ENCODE peak calls at places on chromosome 11, in four cellular contexts. P, Q, L and V are unnamed samples.

GRCh38 chr11:34840736-34841386 is 75.3 kb downstream of the APIP start:
- DNase-seq in P (no peak), L (no peak), Q (peak; percentile 2), V (no peak)

GRCh38 chr11:2987881-2988280 is 4.2 kb downstream of the NAP1L4 start:
- DNase-seq in L (no peak), Q (no peak), P (no peak), V (no peak)

GRCh38 chr11:62792193-62792575 is 378 bp upstream of the TMEM223 start:
- DNase-seq in Q (peak; percentile 94), P (peak; percentile 27), L (peak; percentile 38), V (no peak)

GRCh38 chr11:35357893-35358292 is 61.5 kb downstream of the SLC1A2 start:
- DNase-seq in P (no peak), L (no peak), Q (no peak), V (no peak)

GRCh38 chr11:6319001-6319878 is 1.1 kb downstream of the CAVIN3 start:
- DNase-seq in Q (peak; percentile 76), L (peak; percentile 26), P (no peak), V (peak; percentile 10)

GRCh38 chr11:127619946-127620345 is 619.4 kb upstream of the KIRREL3 start:
- DNase-seq in Q (no peak), L (no peak), P (no peak), V (no peak)

GRCh38 chr11:47408598-47409439 is 429 bp downstream of the SLC39A13 start:
- DNase-seq in P (no peak), L (peak; percentile 49), Q (no peak), V (no peak)

GRCh38 chr11:125390949-125391348 is 105.1 kb downstream of the FEZ1 start:
- DNase-seq in Q (peak; percentile 23), L (no peak), P (no peak), V (no peak)

GRCh38 chr11:110134120-110134519 is 40.9 kb downstream of the ZC3H12C start:
- DNase-seq in P (no peak), L (no peak), Q (no peak), V (no peak)

GRCh38 chr11:94405062-94405461 is 3.8 kb upstream of the GPR83 start:
- DNase-seq in Q (no peak), P (no peak), L (no peak), V (no peak)

GRCh38 chr11:8268530-8269461 is 5.1 kb upstream of the LMO1 start:
- DNase-seq in P (no peak), Q (peak; percentile 40), L (peak; percentile 6), V (no peak)

GRCh38 chr11:76694664-76695063 is 24.1 kb upstream of the LRRC32 start:
- DNase-seq in L (no peak), P (no peak), Q (no peak), V (no peak)

GRCh38 chr11:62553839-62554361 is 7.3 kb upstream of the AHNAK start:
- DNase-seq in P (no peak), L (peak; percentile 70), Q (no peak), V (no peak)

GRCh38 chr11:2138436-2139117 is 612 bp downstream of the IGF2 start:
- DNase-seq in L (no peak), Q (no peak), P (no peak), V (no peak)

GRCh38 chr11:130121430-130121978 is 38.1 kb upstream of the ST14 start:
- DNase-seq in Q (no peak), P (no peak), L (no peak), V (no peak)

GRCh38 chr11:57668467-57668890 is 565 bp downstream of the ZDHHC5 start:
- DNase-seq in P (no peak), L (no peak), Q (no peak), V (no peak)

GRCh38 chr11:503179-503981 is 3.7 kb downstream of the RNH1 start:
- DNase-seq in P (no peak), Q (no peak), L (peak; percentile 71), V (no peak)

GRCh38 chr11:34395916-34396555 is 38.2 kb upstream of the ABTB2 start:
- DNase-seq in L (no peak), P (no peak), Q (no peak), V (no peak)

GRCh38 chr11:119065369-119065768 is 2.2 kb upstream of the VPS11 start:
- DNase-seq in P (no peak), Q (no peak), L (no peak), V (no peak)

GRCh38 chr11:75790986-75791385 is 22.4 kb downstream of the DGAT2 start:
- DNase-seq in P (no peak), Q (no peak), L (no peak), V (no peak)

GRCh38 chr11:2794947-2795346 is 90.6 kb downstream of the CDKN1C start:
- DNase-seq in P (no peak), L (peak; percentile 11), Q (no peak), V (no peak)

GRCh38 chr11:289145-289705 is 299 bp downstream of the PGGHG start:
- DNase-seq in L (peak; percentile 8), P (peak; percentile 40), Q (no peak), V (no peak)

GRCh38 chr11:120883404-120884135 is 140.3 kb upstream of the TBCEL start:
- DNase-seq in P (no peak), Q (peak; percentile 54), L (no peak), V (peak; percentile 11)

GRCh38 chr11:113110046-113110445 is 148.8 kb downstream of the NCAM1 start:
- DNase-seq in L (no peak), P (no peak), Q (no peak), V (no peak)

GRCh38 chr11:77592727-77593126 is 3.0 kb downstream of the AQP11 start:
- DNase-seq in P (no peak), L (no peak), Q (no peak), V (no peak)

GRCh38 chr11:29962243-29962642 is 54.6 kb downstream of the KCNA4 start:
- DNase-seq in Q (no peak), L (no peak), P (no peak), V (no peak)

GRCh38 chr11:34671946-34672345 is 51.1 kb downstream of the EHF start:
- DNase-seq in P (no peak), L (no peak), Q (no peak), V (no peak)

GRCh38 chr11:67045314-67045713 is 11.3 kb upstream of the RHOD start:
- DNase-seq in P (no peak), Q (no peak), L (peak; percentile 72), V (no peak)

GRCh38 chr11:90774727-90775572 is 552.1 kb upstream of the CHORDC1 start:
- DNase-seq in L (no peak), P (no peak), Q (no peak), V (no peak)

GRCh38 chr11:127632546-127632945 is 632.0 kb upstream of the KIRREL3 start:
- DNase-seq in P (no peak), L (no peak), Q (no peak), V (no peak)

GRCh38 chr11:130400793-130401483 is 27.5 kb downstream of the ADAMTS8 start:
- DNase-seq in P (no peak), L (no peak), Q (no peak), V (no peak)

DNA sequence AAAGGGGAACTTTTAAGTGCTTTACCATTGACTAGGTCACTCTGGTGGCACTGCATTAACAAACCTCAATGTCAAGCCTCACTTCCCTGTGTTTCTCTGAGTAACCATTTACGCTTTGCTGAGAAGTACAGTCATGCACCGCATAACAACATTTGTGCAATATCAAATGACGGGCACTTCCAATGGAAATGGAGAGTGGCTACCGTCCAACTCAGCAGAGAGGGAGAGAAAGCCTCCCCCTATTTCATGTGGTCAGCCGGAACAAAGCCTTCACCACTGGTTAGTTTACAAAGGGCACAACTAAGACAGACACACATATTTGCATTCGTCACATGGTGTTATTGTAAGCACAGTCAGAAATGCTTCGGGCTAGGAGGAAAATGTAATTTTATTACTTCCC is 117.3 kb downstream of the RASSF10 start:
- DNase-seq in L (no peak), Q (no peak), P (no peak), V (no peak)
- H3K27ac ChIP-seq in L (no peak overlapping the region), Q (no peak overlapping the region), P (no peak overlapping the region), V (no peak overlapping the region)

DNA sequence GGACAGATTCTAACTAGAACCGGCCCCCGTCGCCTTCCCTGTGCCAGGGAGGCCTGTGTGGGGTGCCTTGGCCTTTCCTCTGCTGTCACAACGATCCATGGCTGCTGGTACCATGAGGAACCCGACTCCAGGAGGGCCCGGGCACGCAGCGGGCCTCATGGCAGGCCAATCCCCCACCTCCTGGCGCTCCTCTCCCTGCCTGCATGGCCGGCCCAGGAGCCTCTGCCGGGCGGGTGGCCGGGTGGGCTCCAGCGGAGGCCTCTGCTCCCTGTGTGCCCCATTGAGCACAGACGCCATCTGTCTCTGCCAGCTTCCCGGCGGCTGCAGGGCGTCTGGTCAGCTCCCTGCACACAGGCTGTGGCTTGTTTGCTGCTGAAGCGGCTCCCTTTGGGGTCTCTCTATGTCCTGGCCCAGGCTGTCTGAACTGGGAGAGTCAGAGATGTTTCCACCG is 86.5 kb downstream of the MYEOV start:
- DNase-seq in P (no peak), Q (no peak), L (no peak), V (no peak)
- H3K27ac ChIP-seq in P (no peak overlapping the region), Q (no peak overlapping the region), L (no peak overlapping the region), V (no peak overlapping the region)

GRCh38 chr11:102110761-102111010 is 439 bp downstream of the YAP1 start:
- DNase-seq in P (no peak), Q (no peak), L (no peak), V (no peak)
- H3K27ac ChIP-seq in P (no peak overlapping the region), Q (peak overlapping the region; percentile 98), L (peak overlapping the region; percentile 99), V (peak overlapping the region; percentile 100)

DNA sequence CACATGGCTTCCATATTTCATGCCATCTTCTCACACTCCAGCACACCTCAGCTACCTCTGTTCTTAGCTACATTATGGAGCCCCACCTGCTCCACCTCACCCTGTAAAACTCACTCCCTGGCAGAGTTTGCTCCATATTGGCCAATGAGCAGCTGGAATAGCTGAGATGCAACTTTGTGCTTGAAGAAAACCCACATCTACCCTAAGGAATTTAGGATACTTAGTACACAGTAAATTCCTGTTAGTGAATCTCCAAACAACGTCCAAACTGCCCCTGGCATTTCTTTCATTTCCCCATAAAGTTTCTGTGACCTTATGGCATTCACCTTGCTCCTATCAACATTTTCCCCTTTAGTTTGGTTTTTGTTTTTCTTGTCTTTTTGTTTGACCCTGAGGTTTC is 2.2 kb upstream of the VWCE start:
- DNase-seq in P (no peak), L (no peak), Q (no peak), V (no peak)
- H3K27ac ChIP-seq in P (no peak overlapping the region), L (no peak overlapping the region), Q (no peak overlapping the region), V (no peak overlapping the region)